ENCODE peak calls at places on chromosomes 11 and 22, in eight cellular contexts. E is effector memory CD8-positive, alpha-beta T cell; G is stimulated activated naive CD4-positive, alpha-beta T cell; X is occipital lobe; H is hippocampal formation; C is activated CD8-positive, alpha-beta memory T cell treated with anti-CD3 and anti-CD28 coated beads, Interleukin-2, amount 10 ng/mL, durations not matched to agents 7 days and 5 days; O is HEK293T; Z is heart right ventricle. Y is an unnamed sample.

GRCh38 chr11:11400121-11400520 is 47.1 kb upstream of the CSNK2A3 start:
- DNase-seq in E (no peak), C (no peak), Z (no peak), G (no peak), O (no peak), X (no peak), H (no peak), Y (no peak)

GRCh38 chr11:60992842-60993409 is 21.4 kb downstream of the CD6 start:
- DNase-seq in O (no peak), C (no peak), G (no peak), Z (no peak), E (no peak), H (no peak), X (no peak), Y (peak)

GRCh38 chr11:3218483-3219280 is at the start of gene MRGPRG:
- DNase-seq in O (no peak), G (no peak), H (no peak), Z (peak), C (no peak), E (no peak), X (no peak), Y (peak)

GRCh38 chr11:44874284-44874683 is 76.4 kb downstream of the TP53I11 start:
- DNase-seq in Z (no peak), H (no peak), C (no peak), O (no peak), G (no peak), E (no peak), X (no peak), Y (no peak)

GRCh38 chr11:64395545-64396078 is 36.6 kb downstream of the RPS6KA4 start:
- DNase-seq in E (no peak), X (no peak), G (no peak), Z (peak), O (no peak), C (no peak), H (peak), Y (no peak)

GRCh38 chr22:40407021-40407761 is 36.8 kb downstream of the SGSM3 start:
- DNase-seq in X (no peak), G (no peak), H (no peak), E (no peak), O (no peak), Z (no peak), C (no peak), Y (no peak)

GRCh38 chr11:128608732-128609131 is 21.4 kb upstream of the ETS1 start:
- DNase-seq in G (peak), Z (no peak), X (no peak), H (no peak), O (no peak), E (no peak), C (peak), Y (no peak)

GRCh38 chr11:71991494-71991893 is 7.2 kb upstream of the IL18BP start:
- DNase-seq in H (peak), C (no peak), X (no peak), E (no peak), G (no peak), Z (no peak), O (no peak), Y (no peak)

GRCh38 chr11:62459080-62459479 is 40.2 kb downstream of the SCGB1A1 start:
- DNase-seq in Z (no peak), H (no peak), E (no peak), G (no peak), X (no peak), O (no peak), C (no peak), Y (no peak)

GRCh38 chr11:129287920-129288319 is 87.7 kb upstream of the BARX2 start:
- DNase-seq in E (no peak), G (no peak), H (no peak), C (no peak), X (no peak), Z (no peak), O (no peak), Y (no peak)

GRCh38 chr22:17370036-17370765 is 941 bp downstream of the CECR2 start:
- DNase-seq in G (no peak), Z (peak), C (no peak), X (no peak), E (no peak), H (no peak), O (no peak), Y (peak)

GRCh38 chr11:114167355-114168085 is 108.0 kb downstream of the ZBTB16 start:
- DNase-seq in Z (no peak), E (no peak), O (no peak), G (no peak), X (no peak), C (no peak), H (no peak), Y (no peak)

GRCh38 chr11:72123117-72123653 is 10.7 kb upstream of the ANAPC15 start:
- DNase-seq in G (no peak), O (no peak), Z (no peak), H (no peak), E (no peak), C (no peak), X (no peak), Y (no peak)

GRCh38 chr11:113198907-113199660 is 115.3 kb upstream of the TTC12 start:
- DNase-seq in H (peak), G (no peak), E (no peak), Z (no peak), O (no peak), C (no peak), X (no peak), Y (no peak)

GRCh38 chr11:2510626-2511402 is 66.0 kb downstream of the KCNQ1 start:
- DNase-seq in Z (no peak), C (peak), E (no peak), G (no peak), H (no peak), X (no peak), O (no peak), Y (no peak)